ENCODE peak calls at places on chromosomes 7 and 10, in seven cellular contexts. A is NCI-H345; R is activated T-cell treated with anti-CD3 and anti-CD28 coated beads for 1 hour; V is stimulated activated CD4-positive, alpha-beta T cell treated with anti-CD3 and anti-CD28 coated beads, Interleukin-1b, Interleukin-23, amount 100 ng/mL, for 4 hours; P is dorsolateral prefrontal cortex; X is activated T-helper 9 cell treated with anti-CD3 and anti-CD28 coated beads, Interleukin-2, amount 50 U/mL, for 16 hours; B is stimulated activated naive CD8-positive, alpha-beta T cell treated with anti-CD3 and anti-CD28 coated beads, Interleukin-15, amount 100 ng/mL, for 72 hours. T is an unnamed sample.

GRCh38 chr10:35789996-35790395 is 147.9 kb upstream of the FZD8 start:
- DNase-seq in V (no peak), B (no peak), R (no peak), A (no peak), X (no peak), P (no peak), T (no peak)

GRCh38 chr7:131383417-131383816 is 55.7 kb downstream of the MKLN1 start:
- DNase-seq in X (no peak), V (no peak), R (no peak), B (no peak), A (no peak), P (no peak), T (no peak)

GRCh38 chr7:121187676-121188075 is 141.1 kb upstream of the WNT16 start:
- DNase-seq in B (no peak), X (no peak), R (no peak), V (no peak), A (no peak), P (no peak), T (no peak)

GRCh38 chr7:157719008-157719682 is 382.3 kb downstream of the DNAJB6 start:
- DNase-seq in P (no peak), X (no peak), B (no peak), A (no peak), V (no peak), R (no peak), T (no peak)

GRCh38 chr7:81704595-81704994 is 65.3 kb downstream of the HGF start:
- DNase-seq in B (no peak), R (no peak), X (no peak), A (no peak), P (no peak), V (no peak), T (no peak)

GRCh38 chr7:36192050-36192824 is 39.2 kb downstream of the EEPD1 start:
- DNase-seq in P (no peak), A (no peak), X (no peak), B (no peak), V (no peak), R (no peak), T (no peak)

GRCh38 chr7:141844256-141844655 is 3.0 kb upstream of the PRSS37 start:
- DNase-seq in X (no peak), P (no peak), B (no peak), A (peak), R (no peak), V (no peak), T (no peak)

GRCh38 chr10:46080886-46081285 is 34.8 kb upstream of the MSMB start:
- DNase-seq in B (no peak), X (no peak), A (no peak), P (no peak), R (no peak), V (no peak), T (no peak)

GRCh38 chr10:493391-494148 is 195.9 kb downstream of the DIP2C start:
- DNase-seq in B (no peak), V (no peak), R (no peak), X (no peak), P (no peak), A (no peak), T (no peak)

GRCh38 chr10:1465421-1465902 is 271.9 kb downstream of the ADARB2 start:
- DNase-seq in X (no peak), R (no peak), V (no peak), B (no peak), P (no peak), A (no peak), T (peak)

GRCh38 chr10:76962851-76963250 is 674.8 kb downstream of the KCNMA1 start:
- DNase-seq in A (no peak), V (no peak), P (no peak), R (no peak), X (no peak), B (no peak), T (no peak)

GRCh38 chr7:118839544-118839943 is 615.0 kb downstream of the ANKRD7 start:
- DNase-seq in R (no peak), V (no peak), P (no peak), X (no peak), B (no peak), A (no peak), T (no peak)

GRCh38 chr10:4074559-4075407 is 289.8 kb upstream of the KLF6 start:
- DNase-seq in X (no peak), R (no peak), A (no peak), P (no peak), B (no peak), V (no peak), T (no peak)

GRCh38 chr7:29906200-29907022 is 83.2 kb downstream of the SCRN1 start:
- DNase-seq in A (no peak), R (no peak), V (no peak), B (no peak), X (no peak), P (no peak), T (no peak)

GRCh38 chr10:103584216-103585010 is 90.9 kb downstream of the NEURL1 start:
- DNase-seq in X (peak), P (no peak), A (no peak), V (peak), R (peak), B (peak), T (no peak)

GRCh38 chr7:23450518-23450917 is 19.8 kb downstream of the IGF2BP3 start:
- DNase-seq in X (no peak), V (no peak), P (no peak), B (no peak), A (no peak), R (no peak), T (no peak)

GRCh38 chr7:108459922-108460551 is 3.8 kb upstream of the NRCAM start:
- DNase-seq in V (no peak), A (peak), X (no peak), B (no peak), R (no peak), P (no peak), T (no peak)

GRCh38 chr10:123043409-123043925 is 34.7 kb downstream of the ACADSB start:
- DNase-seq in V (peak), B (peak), P (peak), X (no peak), A (peak), R (peak), T (peak)

GRCh38 chr7:42085531-42085930 is 151.5 kb downstream of the GLI3 start:
- DNase-seq in X (no peak), P (no peak), V (no peak), R (no peak), B (no peak), A (no peak), T (no peak)

GRCh38 chr7:156470399-156471320 is 169.9 kb upstream of the RNF32 start:
- DNase-seq in P (no peak), A (no peak), R (no peak), V (no peak), X (no peak), B (no peak), T (no peak)

GRCh38 chr10:72688208-72688651 is 3.7 kb upstream of the MCU start:
- DNase-seq in X (no peak), R (no peak), B (no peak), V (no peak), A (no peak), P (no peak), T (no peak)

GRCh38 chr10:77333610-77334340 is 303.8 kb downstream of the KCNMA1 start:
- DNase-seq in V (no peak), B (no peak), P (no peak), A (peak), X (no peak), R (no peak), T (no peak)

GRCh38 chr7:28784166-28784870 is 173.8 kb downstream of the TRIL start:
- DNase-seq in V (no peak), X (no peak), A (peak), B (no peak), P (no peak), R (no peak), T (no peak)